ENCODE peak calls at places on chromosomes 4 and X, in six cellular contexts. I is T-helper 9 cell; H is AG09319; D is hippocampal formation; L is stimulated activated CD4-positive, alpha-beta T cell treated with anti-CD3 and anti-CD28 coated beads, Interleukin-2, amount 100 ng/mL, for 48 hours; F is breast epithelium. K is an unnamed sample.

GRCh38 chr4:4519296-4519898 is 22.5 kb downstream of the STX18 start:
- DNase-seq in I (no peak), H (no peak), D (no peak), L (no peak), F (no peak), K (peak)

GRCh38 chr4:29805871-29806480 is 914.2 kb upstream of the PCDH7 start:
- DNase-seq in I (no peak), H (no peak), D (no peak), L (no peak), F (no peak), K (no peak)

GRCh38 chr4:165668694-165669093 is 204.3 kb upstream of the TLL1 start:
- DNase-seq in I (no peak), H (no peak), D (no peak), L (no peak), F (no peak), K (no peak)

GRCh38 chrX:96004386-96004785 is 680.3 kb upstream of the DIAPH2 start:
- DNase-seq in I (no peak), H (no peak), D (no peak), L (no peak), F (no peak), K (peak)

GRCh38 chrX:47482065-47482511 is 934 bp downstream of the ZNF41 start:
- DNase-seq in I (no peak), H (no peak), D (peak), L (no peak), F (no peak), K (peak)

GRCh38 chr4:178665916-178666315 is 1223.7 kb upstream of the AGA start:
- DNase-seq in I (no peak), H (no peak), D (no peak), L (no peak), F (no peak), K (no peak)

GRCh38 chrX:40109288-40110008 is 11.7 kb upstream of the BCOR start:
- DNase-seq in I (no peak), H (no peak), D (peak), L (no peak), F (no peak), K (peak)

GRCh38 chrX:40945366-40945713 is 139.9 kb upstream of the USP9X start:
- DNase-seq in I (no peak), H (no peak), D (no peak), L (no peak), F (peak), K (peak)

GRCh38 chr4:137532869-137533236 is 559 bp upstream of the PCDH18 start:
- DNase-seq in I (no peak), H (no peak), D (no peak), L (no peak), F (no peak), K (peak)

GRCh38 chr4:53905935-53906377 is 158.4 kb downstream of the CHIC2 start:
- DNase-seq in I (no peak), H (no peak), D (peak), L (no peak), F (no peak), K (peak)

GRCh38 chr4:183600189-183600685 is 58.7 kb downstream of the RWDD4 start:
- DNase-seq in I (peak), H (no peak), D (no peak), L (no peak), F (no peak), K (no peak)

GRCh38 chrX:23504540-23504884 is 162.8 kb upstream of the PRDX4 start:
- DNase-seq in I (no peak), H (no peak), D (no peak), L (no peak), F (no peak), K (no peak)

GRCh38 chr4:3702551-3703221 is 63.5 kb upstream of the ADRA2C start:
- DNase-seq in I (no peak), H (no peak), D (no peak), L (no peak), F (no peak), K (no peak)

GRCh38 chrX:101659601-101660063 is at the start of gene ARMCX2:
- DNase-seq in I (no peak), H (peak), D (peak), L (no peak), F (peak), K (peak)

GRCh38 chrX:140817943-140818342 is 108.4 kb downstream of the LINC00632 start:
- DNase-seq in I (no peak), H (no peak), D (no peak), L (no peak), F (no peak), K (peak)

GRCh38 chrX:121851033-121851432 is 803.6 kb downstream of the GLUD2 start:
- DNase-seq in I (no peak), H (no peak), D (no peak), L (no peak), F (no peak), K (peak)

GRCh38 chr4:174423257-174423944 is 98.9 kb downstream of the HPGD start:
- DNase-seq in I (no peak), H (no peak), D (no peak), L (no peak), F (no peak), K (peak)

GRCh38 chr4:6891436-6892170 is 18.0 kb upstream of the TBC1D14 start:
- DNase-seq in I (no peak), H (no peak), D (no peak), L (no peak), F (no peak), K (peak)

GRCh38 chr4:133694416-133694815 is 507.2 kb downstream of the PABPC4L start:
- DNase-seq in I (no peak), H (no peak), D (no peak), L (no peak), F (no peak), K (peak)

GRCh38 chr4:106687026-106687425 is 318.4 kb upstream of the GIMD1 start:
- DNase-seq in I (no peak), H (no peak), D (no peak), L (no peak), F (no peak), K (no peak)

GRCh38 chr4:166012129-166013078 is 139.4 kb downstream of the TLL1 start:
- DNase-seq in I (no peak), H (no peak), D (no peak), L (no peak), F (no peak), K (no peak)

GRCh38 chr4:16684083-16684482 is 214.4 kb downstream of the LDB2 start:
- DNase-seq in I (no peak), H (peak), D (no peak), L (no peak), F (no peak), K (peak)

GRCh38 chr4:41448935-41449334 is 89.0 kb upstream of the LIMCH1 start:
- DNase-seq in I (no peak), H (no peak), D (no peak), L (no peak), F (no peak), K (no peak)

GRCh38 chr4:10655968-10656367 is 28.6 kb downstream of the CLNK start:
- DNase-seq in I (no peak), H (no peak), D (no peak), L (no peak), F (no peak), K (peak)

GRCh38 chr4:2260336-2261109 is 1.4 kb downstream of the MXD4 start:
- DNase-seq in I (no peak), H (no peak), D (no peak), L (no peak), F (no peak), K (peak)

GRCh38 chr4:113316879-113317278 is 267.4 kb downstream of the ANK2 start:
- DNase-seq in I (no peak), H (no peak), D (no peak), L (no peak), F (no peak), K (no peak)

GRCh38 chrX:48045410-48046311 is 25.8 kb downstream of the ZNF630 start:
- DNase-seq in I (no peak), H (peak), D (no peak), L (no peak), F (no peak), K (peak)

GRCh38 chr4:17577660-17578481 is 873 bp downstream of the LAP3 start:
- DNase-seq in I (peak), H (no peak), D (no peak), L (peak), F (peak), K (peak)

GRCh38 chr4:6192245-6192644 is 8.1 kb downstream of the JAKMIP1 start:
- DNase-seq in I (no peak), H (no peak), D (no peak), L (no peak), F (no peak), K (no peak)

GRCh38 chr4:185682236-185682635 is 129.8 kb downstream of the SORBS2 start:
- DNase-seq in I (no peak), H (no peak), D (no peak), L (no peak), F (no peak), K (peak)

GRCh38 chrX:154002215-154002719 is 17.4 kb downstream of the IRAK1 start:
- DNase-seq in I (no peak), H (peak), D (no peak), L (no peak), F (no peak), K (peak)

GRCh38 chr4:181971973-181972372 is 271.2 kb upstream of the TENM3 start:
- DNase-seq in I (no peak), H (peak), D (no peak), L (no peak), F (no peak), K (peak)

GRCh38 chr4:101141855-101142254 is 205.5 kb downstream of the PPP3CA start:
- DNase-seq in I (no peak), H (no peak), D (no peak), L (no peak), F (no peak), K (no peak)

GRCh38 chr4:149999485-150000074 is 78.7 kb upstream of the DCLK2 start:
- DNase-seq in I (no peak), H (peak), D (peak), L (no peak), F (no peak), K (peak)

GRCh38 chr4:23773884-23774636 is 115.8 kb downstream of the PPARGC1A start:
- DNase-seq in I (no peak), H (no peak), D (no peak), L (no peak), F (no peak), K (no peak)

GRCh38 chr4:152374153-152374552 is 161.7 kb downstream of the FBXW7 start:
- DNase-seq in I (no peak), H (no peak), D (no peak), L (no peak), F (no peak), K (no peak)

GRCh38 chr4:119048446-119048845 is 87.2 kb upstream of the MYOZ2 start:
- DNase-seq in I (no peak), H (no peak), D (no peak), L (no peak), F (no peak), K (no peak)

GRCh38 chr4:153547520-153547919 is 81.4 kb downstream of the TMEM131L start:
- DNase-seq in I (no peak), H (no peak), D (no peak), L (no peak), F (no peak), K (no peak)

GRCh38 chr4:159516556-159516955 is 413.7 kb downstream of the RAPGEF2 start:
- DNase-seq in I (no peak), H (no peak), D (no peak), L (no peak), F (no peak), K (peak)

GRCh38 chr4:65337371-65337770 is 332.9 kb downstream of the EPHA5 start:
- DNase-seq in I (no peak), H (no peak), D (no peak), L (no peak), F (no peak), K (no peak)